ENCODE peak calls at places on chromosome 12, in nine cellular contexts. G, B, U, Z, T, E, S, H and W are unnamed samples.

GRCh38 chr12:95548539-95549391 is 2.5 kb downstream of the USP44 start:
- DNase-seq in E (peak; percentile 25), G (peak; percentile 21), T (peak; percentile 25), B (no peak), U (peak; percentile 68), Z (no peak), H (peak; percentile 30), S (peak; percentile 72), W (no peak)

GRCh38 chr12:86194721-86195120 is 61.5 kb downstream of the MGAT4C start:
- DNase-seq in T (no peak), H (no peak), E (no peak), Z (no peak), G (no peak), S (no peak), B (no peak), U (no peak), W (no peak)

GRCh38 chr12:84756961-84757360 is 155.6 kb downstream of the SLC6A15 start:
- DNase-seq in G (no peak), S (no peak), B (no peak), T (no peak), Z (peak; percentile 41), E (no peak), U (no peak), H (no peak), W (no peak)

GRCh38 chr12:123479442-123480180 is 21.7 kb downstream of the SNRNP35 start:
- DNase-seq in S (peak; percentile 74), B (no peak), U (no peak), G (no peak), Z (no peak), T (no peak), E (peak; percentile 81), H (no peak), W (no peak)

GRCh38 chr12:110281549-110282342 is 699 bp downstream of the ATP2A2 start:
- DNase-seq in H (peak; percentile 45), E (peak; percentile 71), U (peak; percentile 63), G (peak; percentile 60), T (no peak), B (no peak), S (peak; percentile 76), Z (no peak), W (no peak)

GRCh38 chr12:101327054-101327453 is 47.1 kb downstream of the UTP20 start:
- DNase-seq in H (no peak), G (no peak), Z (no peak), S (no peak), E (no peak), U (no peak), T (no peak), B (no peak), W (no peak)

GRCh38 chr12:64587447-64587846 is 22.8 kb upstream of the RASSF3 start:
- DNase-seq in G (no peak), H (no peak), S (no peak), T (no peak), U (no peak), B (no peak), E (no peak), Z (no peak), W (no peak)

GRCh38 chr12:128069359-128069997 is 197.5 kb upstream of the TMEM132C start:
- DNase-seq in B (no peak), E (no peak), S (no peak), U (peak; percentile 42), G (no peak), Z (peak; percentile 60), H (peak; percentile 20), T (no peak), W (no peak)

GRCh38 chr12:105462841-105463240 is 132.3 kb downstream of the C12orf75 start:
- DNase-seq in T (no peak), E (no peak), B (no peak), S (no peak), G (no peak), U (no peak), H (no peak), Z (no peak), W (no peak)